ENCODE peak calls at places on chromosomes 12 and 14, in ten cellular contexts. One of them, this sample, is unnamed.

GRCh38 chr12:70852416-70853150 is 68.0 kb downstream of the PTPRR start:
- DNase-seq in breast epithelium: no peak
- DNase-seq in sigmoid colon: no peak
- DNase-seq in upper lobe of left lung: no peak
- DNase-seq in transverse colon: no peak
- DNase-seq in K562: no peak
- DNase-seq in HCT116: no peak
- DNase-seq in endothelial cell of umbilical vein: no peak
- DNase-seq in HepG2: no peak
- DNase-seq in prostate gland: no peak
- DNase-seq in this sample: no peak

GRCh38 chr12:128385736-128386135 is 118.8 kb downstream of the TMEM132C start:
- DNase-seq in prostate gland: no peak
- DNase-seq in HepG2: no peak
- DNase-seq in K562: no peak
- DNase-seq in sigmoid colon: no peak
- DNase-seq in transverse colon: no peak
- DNase-seq in endothelial cell of umbilical vein: no peak
- DNase-seq in upper lobe of left lung: no peak
- DNase-seq in HCT116: no peak
- DNase-seq in breast epithelium: no peak
- DNase-seq in this sample: no peak

GRCh38 chr14:71908141-71908540 is 24.1 kb upstream of the RGS6 start:
- DNase-seq in HCT116: no peak
- DNase-seq in K562: no peak
- DNase-seq in upper lobe of left lung: no peak
- DNase-seq in transverse colon: no peak
- DNase-seq in prostate gland: no peak
- DNase-seq in sigmoid colon: no peak
- DNase-seq in HepG2: no peak
- DNase-seq in endothelial cell of umbilical vein: no peak
- DNase-seq in breast epithelium: no peak
- DNase-seq in this sample: no peak

GRCh38 chr14:85601246-85601645 is 71.3 kb downstream of the FLRT2 start:
- DNase-seq in transverse colon: no peak
- DNase-seq in endothelial cell of umbilical vein: no peak
- DNase-seq in sigmoid colon: no peak
- DNase-seq in HCT116: no peak
- DNase-seq in prostate gland: no peak
- DNase-seq in upper lobe of left lung: no peak
- DNase-seq in K562: no peak
- DNase-seq in breast epithelium: no peak
- DNase-seq in HepG2: no peak
- DNase-seq in this sample: no peak

GRCh38 chr14:100802766-100803693 is 22.9 kb upstream of the MEG3 start:
- DNase-seq in endothelial cell of umbilical vein: no peak
- DNase-seq in HepG2: no peak
- DNase-seq in upper lobe of left lung: no peak
- DNase-seq in breast epithelium: no peak
- DNase-seq in HCT116: no peak
- DNase-seq in sigmoid colon: no peak
- DNase-seq in transverse colon: no peak
- DNase-seq in K562: no peak
- DNase-seq in prostate gland: no peak
- DNase-seq in this sample: no peak

GRCh38 chr14:80587096-80587724 is 354.3 kb downstream of the CEP128 start:
- DNase-seq in breast epithelium: no peak
- DNase-seq in HepG2: peak
- DNase-seq in HCT116: peak
- DNase-seq in endothelial cell of umbilical vein: peak
- DNase-seq in prostate gland: no peak
- DNase-seq in transverse colon: no peak
- DNase-seq in sigmoid colon: no peak
- DNase-seq in upper lobe of left lung: no peak
- DNase-seq in K562: no peak
- DNase-seq in this sample: no peak

GRCh38 chr14:68631058-68631690 is 161.7 kb downstream of the ZFP36L1 start:
- DNase-seq in upper lobe of left lung: no peak
- DNase-seq in breast epithelium: no peak
- DNase-seq in transverse colon: no peak
- DNase-seq in endothelial cell of umbilical vein: no peak
- DNase-seq in HepG2: no peak
- DNase-seq in HCT116: no peak
- DNase-seq in prostate gland: no peak
- DNase-seq in sigmoid colon: no peak
- DNase-seq in K562: no peak
- DNase-seq in this sample: no peak

GRCh38 chr12:50248883-50249282 is 34.4 kb downstream of the LIMA1 start:
- DNase-seq in HepG2: no peak
- DNase-seq in HCT116: no peak
- DNase-seq in prostate gland: no peak
- DNase-seq in upper lobe of left lung: no peak
- DNase-seq in transverse colon: no peak
- DNase-seq in breast epithelium: no peak
- DNase-seq in endothelial cell of umbilical vein: no peak
- DNase-seq in K562: no peak
- DNase-seq in sigmoid colon: no peak
- DNase-seq in this sample: no peak

GRCh38 chr12:21528953-21529352 is 2.9 kb downstream of the SPX start:
- DNase-seq in endothelial cell of umbilical vein: no peak
- DNase-seq in HepG2: no peak
- DNase-seq in breast epithelium: no peak
- DNase-seq in K562: no peak
- DNase-seq in transverse colon: no peak
- DNase-seq in HCT116: no peak
- DNase-seq in prostate gland: no peak
- DNase-seq in sigmoid colon: no peak
- DNase-seq in upper lobe of left lung: no peak
- DNase-seq in this sample: peak

GRCh38 chr12:34600592-34601462 is 578.5 kb downstream of the ALG10 start:
- DNase-seq in HCT116: no peak
- DNase-seq in endothelial cell of umbilical vein: no peak
- DNase-seq in upper lobe of left lung: peak
- DNase-seq in transverse colon: no peak
- DNase-seq in prostate gland: no peak
- DNase-seq in K562: no peak
- DNase-seq in HepG2: no peak
- DNase-seq in breast epithelium: no peak
- DNase-seq in sigmoid colon: no peak
- DNase-seq in this sample: no peak

GRCh38 chr12:106247731-106248176 is at the start of gene CKAP4:
- DNase-seq in prostate gland: peak
- DNase-seq in sigmoid colon: peak
- DNase-seq in HepG2: peak
- DNase-seq in K562: no peak
- DNase-seq in HCT116: no peak
- DNase-seq in breast epithelium: peak
- DNase-seq in transverse colon: peak
- DNase-seq in endothelial cell of umbilical vein: peak
- DNase-seq in upper lobe of left lung: peak
- DNase-seq in this sample: peak

GRCh38 chr12:99759467-99759866 is 111.9 kb downstream of the GARIN6 start:
- DNase-seq in HepG2: no peak
- DNase-seq in transverse colon: no peak
- DNase-seq in prostate gland: no peak
- DNase-seq in endothelial cell of umbilical vein: no peak
- DNase-seq in upper lobe of left lung: no peak
- DNase-seq in HCT116: no peak
- DNase-seq in breast epithelium: no peak
- DNase-seq in K562: no peak
- DNase-seq in sigmoid colon: no peak
- DNase-seq in this sample: no peak

GRCh38 chr14:71739273-71739990 is 192.8 kb upstream of the RGS6 start:
- DNase-seq in prostate gland: no peak
- DNase-seq in HepG2: peak
- DNase-seq in sigmoid colon: no peak
- DNase-seq in upper lobe of left lung: no peak
- DNase-seq in transverse colon: peak
- DNase-seq in breast epithelium: no peak
- DNase-seq in K562: peak
- DNase-seq in HCT116: peak
- DNase-seq in endothelial cell of umbilical vein: peak
- DNase-seq in this sample: no peak

GRCh38 chr12:66514581-66514980 is 164.3 kb downstream of the GRIP1 start:
- DNase-seq in upper lobe of left lung: no peak
- DNase-seq in transverse colon: no peak
- DNase-seq in breast epithelium: no peak
- DNase-seq in sigmoid colon: no peak
- DNase-seq in HepG2: no peak
- DNase-seq in endothelial cell of umbilical vein: peak
- DNase-seq in prostate gland: no peak
- DNase-seq in K562: no peak
- DNase-seq in HCT116: no peak
- DNase-seq in this sample: no peak

GRCh38 chr12:10673660-10674384 is at the start of gene STYK1:
- DNase-seq in breast epithelium: peak
- DNase-seq in HepG2: peak
- DNase-seq in transverse colon: peak
- DNase-seq in endothelial cell of umbilical vein: peak
- DNase-seq in sigmoid colon: no peak
- DNase-seq in K562: peak
- DNase-seq in HCT116: peak
- DNase-seq in prostate gland: peak
- DNase-seq in upper lobe of left lung: peak
- DNase-seq in this sample: peak

GRCh38 chr12:34341362-34341733 is 319.1 kb downstream of the ALG10 start:
- DNase-seq in breast epithelium: no peak
- DNase-seq in HepG2: no peak
- DNase-seq in prostate gland: no peak
- DNase-seq in HCT116: no peak
- DNase-seq in endothelial cell of umbilical vein: no peak
- DNase-seq in upper lobe of left lung: no peak
- DNase-seq in sigmoid colon: no peak
- DNase-seq in transverse colon: no peak
- DNase-seq in K562: no peak
- DNase-seq in this sample: no peak

GRCh38 chr12:6765634-6766581 is at the start of gene PTMS:
- DNase-seq in breast epithelium: peak
- DNase-seq in transverse colon: peak
- DNase-seq in HepG2: peak
- DNase-seq in upper lobe of left lung: peak
- DNase-seq in K562: peak
- DNase-seq in sigmoid colon: peak
- DNase-seq in HCT116: peak
- DNase-seq in prostate gland: peak
- DNase-seq in endothelial cell of umbilical vein: peak
- DNase-seq in this sample: peak
- TF ChIP-seq POLR2A in breast epithelium: peak
- TF ChIP-seq POLR2A in transverse colon: peak
- TF ChIP-seq POLR2A in HepG2: no peak
- TF ChIP-seq POLR2A in upper lobe of left lung: no peak
- TF ChIP-seq POLR2A in K562: peak
- TF ChIP-seq POLR2A in sigmoid colon: no peak
- TF ChIP-seq POLR2A in HCT116: peak
- TF ChIP-seq POLR2A in prostate gland: peak
- TF ChIP-seq POLR2A in endothelial cell of umbilical vein: peak
- TF ChIP-seq POLR2A in this sample: no peak

DNA sequence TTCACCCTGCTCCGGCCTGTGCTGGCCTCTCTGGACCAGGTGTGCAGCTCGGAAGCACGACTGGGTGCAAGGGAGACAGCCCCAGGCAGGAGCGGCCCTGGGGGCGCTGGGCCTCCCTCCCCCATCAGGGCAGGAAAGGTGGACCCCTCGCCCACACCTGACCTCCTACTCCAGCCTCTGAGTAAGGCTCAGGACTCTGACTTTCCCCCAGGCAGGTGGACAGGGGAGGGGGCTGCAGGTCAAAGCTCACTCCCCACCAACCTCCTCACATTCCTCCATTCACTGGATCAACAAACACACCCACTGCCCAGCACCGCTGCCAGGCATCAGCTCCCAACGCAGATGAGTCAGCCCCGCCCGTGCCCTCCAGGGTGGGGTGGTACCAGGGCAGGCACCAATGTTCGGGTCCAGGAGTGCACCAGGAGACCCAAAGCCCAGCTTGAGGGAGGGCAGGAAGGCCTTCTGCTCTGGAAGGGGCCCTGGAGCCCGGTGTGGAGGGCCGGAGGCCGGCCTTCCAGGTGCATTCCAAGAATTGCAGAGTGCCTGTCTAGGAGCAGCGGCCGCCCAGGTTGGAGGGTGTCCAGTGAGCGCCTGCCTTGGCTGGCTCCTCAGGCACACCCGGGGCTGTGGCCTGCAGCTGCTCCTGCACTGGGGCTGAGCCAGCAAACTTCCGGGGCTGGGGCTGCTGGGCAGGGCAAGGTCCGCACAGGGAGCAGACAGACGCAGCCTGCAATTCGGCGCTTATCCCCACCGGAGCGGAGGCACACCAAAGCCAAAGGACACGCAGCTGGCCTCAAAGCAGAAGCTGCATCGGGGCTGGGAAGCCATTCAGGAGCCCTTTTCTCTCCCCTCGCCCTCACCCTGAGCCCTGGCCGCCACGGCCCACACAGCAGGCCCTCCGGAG is 1.6 kb upstream of the INF2 start:
- DNase-seq in prostate gland: peak
- DNase-seq in sigmoid colon: peak
- DNase-seq in HCT116: peak
- DNase-seq in breast epithelium: peak
- DNase-seq in K562: no peak
- DNase-seq in HepG2: peak
- DNase-seq in upper lobe of left lung: peak
- DNase-seq in endothelial cell of umbilical vein: no peak
- DNase-seq in transverse colon: peak
- DNase-seq in this sample: peak
- TF ChIP-seq POLR2AphosphoS5 in prostate gland: peak
- TF ChIP-seq POLR2AphosphoS5 in sigmoid colon: no peak
- TF ChIP-seq POLR2AphosphoS5 in HCT116: peak
- TF ChIP-seq POLR2AphosphoS5 in breast epithelium: no peak
- TF ChIP-seq POLR2AphosphoS5 in K562: no peak
- TF ChIP-seq POLR2AphosphoS5 in HepG2: peak
- TF ChIP-seq POLR2AphosphoS5 in upper lobe of left lung: peak
- TF ChIP-seq POLR2AphosphoS5 in endothelial cell of umbilical vein: no peak
- TF ChIP-seq POLR2AphosphoS5 in transverse colon: peak
- TF ChIP-seq POLR2AphosphoS5 in this sample: peak

GRCh38 chr12:57219205-57219992 is 2.8 kb downstream of the NXPH4 start:
- DNase-seq in sigmoid colon: no peak
- DNase-seq in breast epithelium: no peak
- DNase-seq in prostate gland: no peak
- DNase-seq in upper lobe of left lung: peak
- DNase-seq in HCT116: no peak
- DNase-seq in K562: no peak
- DNase-seq in endothelial cell of umbilical vein: no peak
- DNase-seq in HepG2: no peak
- DNase-seq in transverse colon: no peak
- DNase-seq in this sample: no peak
- H3K4me3 ChIP-seq in sigmoid colon: no peak
- H3K4me3 ChIP-seq in breast epithelium: no peak
- H3K4me3 ChIP-seq in prostate gland: no peak
- H3K4me3 ChIP-seq in upper lobe of left lung: no peak
- H3K4me3 ChIP-seq in HCT116: no peak
- H3K4me3 ChIP-seq in K562: no peak
- H3K4me3 ChIP-seq in endothelial cell of umbilical vein: no peak
- H3K4me3 ChIP-seq in HepG2: no peak
- H3K4me3 ChIP-seq in transverse colon: no peak
- H3K4me3 ChIP-seq in this sample: no peak

DNA sequence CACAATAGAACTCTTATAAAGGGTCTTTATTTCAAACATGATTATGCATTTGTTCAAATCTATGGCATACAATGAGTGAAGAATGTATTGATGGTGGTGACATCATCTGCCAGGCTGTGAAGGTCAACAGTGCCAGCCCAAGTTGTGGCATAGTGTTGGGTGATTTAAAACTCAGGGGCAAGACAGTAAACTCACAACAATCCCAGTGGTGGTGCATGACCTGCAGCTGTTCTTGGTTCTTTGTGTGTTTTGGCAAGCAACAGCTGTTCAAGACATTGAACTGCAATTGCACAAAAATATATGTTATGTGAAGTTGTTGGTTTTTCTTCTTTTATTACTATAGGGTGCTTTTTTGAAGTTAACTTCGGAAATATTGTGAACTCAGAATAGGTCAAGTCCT is 851.6 kb downstream of the NRXN3 start:
- DNase-seq in breast epithelium: no peak
- DNase-seq in K562: no peak
- DNase-seq in HCT116: no peak
- DNase-seq in endothelial cell of umbilical vein: no peak
- DNase-seq in upper lobe of left lung: no peak
- DNase-seq in transverse colon: no peak
- DNase-seq in prostate gland: no peak
- DNase-seq in sigmoid colon: no peak
- DNase-seq in HepG2: no peak
- DNase-seq in this sample: no peak
- TF ChIP-seq POLR2A in breast epithelium: no peak
- TF ChIP-seq POLR2A in K562: no peak
- TF ChIP-seq POLR2A in HCT116: no peak
- TF ChIP-seq POLR2A in endothelial cell of umbilical vein: no peak
- TF ChIP-seq POLR2A in upper lobe of left lung: no peak
- TF ChIP-seq POLR2A in transverse colon: no peak
- TF ChIP-seq POLR2A in prostate gland: no peak
- TF ChIP-seq POLR2A in sigmoid colon: no peak
- TF ChIP-seq POLR2A in HepG2: no peak
- TF ChIP-seq POLR2A in this sample: no peak